ENCODE peak calls at places on chromosomes 11 and 22, in ten cellular contexts. One of them, this sample, is unnamed.

GRCh38 chr11:100730266-100730665 is 43.2 kb downstream of the ARHGAP42 start:
- DNase-seq in activated T-cell treated with anti-CD3 and anti-CD28 coated beads, Interleukin-2, amount 50 U/mL, for 72 hours: no peak
- DNase-seq in stimulated activated CD4-positive, alpha-beta T cell treated with anti-CD3 and anti-CD28 coated beads, Interleukin-1b, Interleukin-23, amount 100 ng/mL, for 24 hours: no peak
- DNase-seq in GM12891: no peak
- DNase-seq in astrocyte of the cerebellum: no peak
- DNase-seq in NCI-H1105 treated with DMSO at 0.1 percent for 48 hours: no peak
- DNase-seq in GM03348: peak
- DNase-seq in endothelial cell: no peak
- DNase-seq in effector CD8-positive, alpha-beta T cell: no peak
- DNase-seq in GM23338: no peak
- DNase-seq in this sample: no peak

GRCh38 chr22:36781656-36782627 is 6.0 kb upstream of the IFT27 start:
- DNase-seq in NCI-H1105 treated with DMSO at 0.1 percent for 48 hours: peak
- DNase-seq in endothelial cell: peak
- DNase-seq in astrocyte of the cerebellum: peak
- DNase-seq in activated T-cell treated with anti-CD3 and anti-CD28 coated beads, Interleukin-2, amount 50 U/mL, for 72 hours: peak
- DNase-seq in GM03348: peak
- DNase-seq in effector CD8-positive, alpha-beta T cell: peak
- DNase-seq in stimulated activated CD4-positive, alpha-beta T cell treated with anti-CD3 and anti-CD28 coated beads, Interleukin-1b, Interleukin-23, amount 100 ng/mL, for 24 hours: peak
- DNase-seq in GM23338: peak
- DNase-seq in GM12891: peak
- DNase-seq in this sample: peak

GRCh38 chr11:29019960-29020683 is 911.9 kb downstream of the METTL15 start:
- DNase-seq in endothelial cell: peak
- DNase-seq in NCI-H1105 treated with DMSO at 0.1 percent for 48 hours: no peak
- DNase-seq in stimulated activated CD4-positive, alpha-beta T cell treated with anti-CD3 and anti-CD28 coated beads, Interleukin-1b, Interleukin-23, amount 100 ng/mL, for 24 hours: no peak
- DNase-seq in GM03348: no peak
- DNase-seq in GM12891: no peak
- DNase-seq in effector CD8-positive, alpha-beta T cell: no peak
- DNase-seq in astrocyte of the cerebellum: peak
- DNase-seq in activated T-cell treated with anti-CD3 and anti-CD28 coated beads, Interleukin-2, amount 50 U/mL, for 72 hours: no peak
- DNase-seq in GM23338: peak
- DNase-seq in this sample: no peak

GRCh38 chr22:49671331-49672012 is 156.2 kb downstream of the BRD1 start:
- DNase-seq in NCI-H1105 treated with DMSO at 0.1 percent for 48 hours: peak
- DNase-seq in GM23338: no peak
- DNase-seq in activated T-cell treated with anti-CD3 and anti-CD28 coated beads, Interleukin-2, amount 50 U/mL, for 72 hours: no peak
- DNase-seq in stimulated activated CD4-positive, alpha-beta T cell treated with anti-CD3 and anti-CD28 coated beads, Interleukin-1b, Interleukin-23, amount 100 ng/mL, for 24 hours: no peak
- DNase-seq in GM03348: no peak
- DNase-seq in astrocyte of the cerebellum: no peak
- DNase-seq in effector CD8-positive, alpha-beta T cell: no peak
- DNase-seq in GM12891: no peak
- DNase-seq in endothelial cell: no peak
- DNase-seq in this sample: no peak

GRCh38 chr11:63512816-63513215 is 6.9 kb downstream of the LGALS12 start:
- DNase-seq in GM12891: no peak
- DNase-seq in NCI-H1105 treated with DMSO at 0.1 percent for 48 hours: no peak
- DNase-seq in activated T-cell treated with anti-CD3 and anti-CD28 coated beads, Interleukin-2, amount 50 U/mL, for 72 hours: no peak
- DNase-seq in endothelial cell: no peak
- DNase-seq in stimulated activated CD4-positive, alpha-beta T cell treated with anti-CD3 and anti-CD28 coated beads, Interleukin-1b, Interleukin-23, amount 100 ng/mL, for 24 hours: no peak
- DNase-seq in GM03348: no peak
- DNase-seq in astrocyte of the cerebellum: no peak
- DNase-seq in GM23338: no peak
- DNase-seq in effector CD8-positive, alpha-beta T cell: no peak
- DNase-seq in this sample: no peak

GRCh38 chr11:65506770-65507485 is 8.1 kb downstream of the MALAT1 start:
- DNase-seq in astrocyte of the cerebellum: no peak
- DNase-seq in effector CD8-positive, alpha-beta T cell: peak
- DNase-seq in stimulated activated CD4-positive, alpha-beta T cell treated with anti-CD3 and anti-CD28 coated beads, Interleukin-1b, Interleukin-23, amount 100 ng/mL, for 24 hours: no peak
- DNase-seq in GM12891: no peak
- DNase-seq in GM23338: peak
- DNase-seq in activated T-cell treated with anti-CD3 and anti-CD28 coated beads, Interleukin-2, amount 50 U/mL, for 72 hours: peak
- DNase-seq in NCI-H1105 treated with DMSO at 0.1 percent for 48 hours: peak
- DNase-seq in endothelial cell: no peak
- DNase-seq in GM03348: no peak
- DNase-seq in this sample: peak

GRCh38 chr11:27204527-27204926 is 158.5 kb downstream of the CCDC34 start:
- DNase-seq in GM12891: no peak
- DNase-seq in effector CD8-positive, alpha-beta T cell: no peak
- DNase-seq in NCI-H1105 treated with DMSO at 0.1 percent for 48 hours: no peak
- DNase-seq in stimulated activated CD4-positive, alpha-beta T cell treated with anti-CD3 and anti-CD28 coated beads, Interleukin-1b, Interleukin-23, amount 100 ng/mL, for 24 hours: no peak
- DNase-seq in astrocyte of the cerebellum: no peak
- DNase-seq in GM03348: no peak
- DNase-seq in activated T-cell treated with anti-CD3 and anti-CD28 coated beads, Interleukin-2, amount 50 U/mL, for 72 hours: peak
- DNase-seq in GM23338: peak
- DNase-seq in endothelial cell: peak
- DNase-seq in this sample: peak

GRCh38 chr11:3894128-3894731 is 38.8 kb downstream of the STIM1 start:
- DNase-seq in stimulated activated CD4-positive, alpha-beta T cell treated with anti-CD3 and anti-CD28 coated beads, Interleukin-1b, Interleukin-23, amount 100 ng/mL, for 24 hours: no peak
- DNase-seq in GM03348: peak
- DNase-seq in endothelial cell: no peak
- DNase-seq in NCI-H1105 treated with DMSO at 0.1 percent for 48 hours: no peak
- DNase-seq in astrocyte of the cerebellum: no peak
- DNase-seq in GM12891: peak
- DNase-seq in activated T-cell treated with anti-CD3 and anti-CD28 coated beads, Interleukin-2, amount 50 U/mL, for 72 hours: no peak
- DNase-seq in GM23338: no peak
- DNase-seq in effector CD8-positive, alpha-beta T cell: no peak
- DNase-seq in this sample: no peak

GRCh38 chr11:70448983-70449567 is 50.7 kb downstream of the CTTN start:
- DNase-seq in endothelial cell: no peak
- DNase-seq in astrocyte of the cerebellum: no peak
- DNase-seq in GM03348: no peak
- DNase-seq in GM23338: peak
- DNase-seq in effector CD8-positive, alpha-beta T cell: no peak
- DNase-seq in GM12891: no peak
- DNase-seq in activated T-cell treated with anti-CD3 and anti-CD28 coated beads, Interleukin-2, amount 50 U/mL, for 72 hours: no peak
- DNase-seq in NCI-H1105 treated with DMSO at 0.1 percent for 48 hours: no peak
- DNase-seq in stimulated activated CD4-positive, alpha-beta T cell treated with anti-CD3 and anti-CD28 coated beads, Interleukin-1b, Interleukin-23, amount 100 ng/mL, for 24 hours: no peak
- DNase-seq in this sample: no peak

GRCh38 chr11:14422814-14423182 is 63.8 kb upstream of the RRAS2 start:
- DNase-seq in effector CD8-positive, alpha-beta T cell: no peak
- DNase-seq in NCI-H1105 treated with DMSO at 0.1 percent for 48 hours: no peak
- DNase-seq in GM12891: no peak
- DNase-seq in GM03348: no peak
- DNase-seq in endothelial cell: no peak
- DNase-seq in activated T-cell treated with anti-CD3 and anti-CD28 coated beads, Interleukin-2, amount 50 U/mL, for 72 hours: no peak
- DNase-seq in stimulated activated CD4-positive, alpha-beta T cell treated with anti-CD3 and anti-CD28 coated beads, Interleukin-1b, Interleukin-23, amount 100 ng/mL, for 24 hours: no peak
- DNase-seq in astrocyte of the cerebellum: no peak
- DNase-seq in GM23338: no peak
- DNase-seq in this sample: no peak

GRCh38 chr11:99368579-99368978 is 347.8 kb downstream of the CNTN5 start:
- DNase-seq in effector CD8-positive, alpha-beta T cell: no peak
- DNase-seq in astrocyte of the cerebellum: peak
- DNase-seq in GM23338: no peak
- DNase-seq in NCI-H1105 treated with DMSO at 0.1 percent for 48 hours: peak
- DNase-seq in stimulated activated CD4-positive, alpha-beta T cell treated with anti-CD3 and anti-CD28 coated beads, Interleukin-1b, Interleukin-23, amount 100 ng/mL, for 24 hours: no peak
- DNase-seq in endothelial cell: no peak
- DNase-seq in activated T-cell treated with anti-CD3 and anti-CD28 coated beads, Interleukin-2, amount 50 U/mL, for 72 hours: no peak
- DNase-seq in GM03348: no peak
- DNase-seq in GM12891: no peak
- DNase-seq in this sample: no peak

GRCh38 chr11:69075421-69076128 is 26.8 kb downstream of the TPCN2 start:
- DNase-seq in astrocyte of the cerebellum: peak
- DNase-seq in activated T-cell treated with anti-CD3 and anti-CD28 coated beads, Interleukin-2, amount 50 U/mL, for 72 hours: no peak
- DNase-seq in GM03348: peak
- DNase-seq in NCI-H1105 treated with DMSO at 0.1 percent for 48 hours: no peak
- DNase-seq in GM23338: no peak
- DNase-seq in GM12891: no peak
- DNase-seq in stimulated activated CD4-positive, alpha-beta T cell treated with anti-CD3 and anti-CD28 coated beads, Interleukin-1b, Interleukin-23, amount 100 ng/mL, for 24 hours: no peak
- DNase-seq in endothelial cell: no peak
- DNase-seq in effector CD8-positive, alpha-beta T cell: no peak
- DNase-seq in this sample: no peak

GRCh38 chr11:104624021-104624420 is 274.2 kb downstream of the CASP12 start:
- DNase-seq in activated T-cell treated with anti-CD3 and anti-CD28 coated beads, Interleukin-2, amount 50 U/mL, for 72 hours: no peak
- DNase-seq in stimulated activated CD4-positive, alpha-beta T cell treated with anti-CD3 and anti-CD28 coated beads, Interleukin-1b, Interleukin-23, amount 100 ng/mL, for 24 hours: no peak
- DNase-seq in GM03348: no peak
- DNase-seq in endothelial cell: no peak
- DNase-seq in astrocyte of the cerebellum: no peak
- DNase-seq in effector CD8-positive, alpha-beta T cell: no peak
- DNase-seq in GM12891: no peak
- DNase-seq in GM23338: peak
- DNase-seq in NCI-H1105 treated with DMSO at 0.1 percent for 48 hours: no peak
- DNase-seq in this sample: no peak

GRCh38 chr11:70146895-70147520 is 56.1 kb upstream of the FADD start:
- DNase-seq in astrocyte of the cerebellum: no peak
- DNase-seq in stimulated activated CD4-positive, alpha-beta T cell treated with anti-CD3 and anti-CD28 coated beads, Interleukin-1b, Interleukin-23, amount 100 ng/mL, for 24 hours: no peak
- DNase-seq in GM03348: no peak
- DNase-seq in GM12891: no peak
- DNase-seq in GM23338: no peak
- DNase-seq in NCI-H1105 treated with DMSO at 0.1 percent for 48 hours: no peak
- DNase-seq in effector CD8-positive, alpha-beta T cell: no peak
- DNase-seq in activated T-cell treated with anti-CD3 and anti-CD28 coated beads, Interleukin-2, amount 50 U/mL, for 72 hours: no peak
- DNase-seq in endothelial cell: no peak
- DNase-seq in this sample: no peak

GRCh38 chr22:17647996-17648395 is 9.4 kb downstream of the BCL2L13 start:
- DNase-seq in GM23338: no peak
- DNase-seq in GM12891: no peak
- DNase-seq in GM03348: peak
- DNase-seq in effector CD8-positive, alpha-beta T cell: no peak
- DNase-seq in stimulated activated CD4-positive, alpha-beta T cell treated with anti-CD3 and anti-CD28 coated beads, Interleukin-1b, Interleukin-23, amount 100 ng/mL, for 24 hours: no peak
- DNase-seq in activated T-cell treated with anti-CD3 and anti-CD28 coated beads, Interleukin-2, amount 50 U/mL, for 72 hours: no peak
- DNase-seq in endothelial cell: no peak
- DNase-seq in astrocyte of the cerebellum: no peak
- DNase-seq in NCI-H1105 treated with DMSO at 0.1 percent for 48 hours: no peak
- DNase-seq in this sample: no peak

GRCh38 chr22:23116506-23117263 is 25.1 kb downstream of the RSPH14 start:
- DNase-seq in astrocyte of the cerebellum: no peak
- DNase-seq in GM12891: no peak
- DNase-seq in effector CD8-positive, alpha-beta T cell: no peak
- DNase-seq in activated T-cell treated with anti-CD3 and anti-CD28 coated beads, Interleukin-2, amount 50 U/mL, for 72 hours: no peak
- DNase-seq in NCI-H1105 treated with DMSO at 0.1 percent for 48 hours: no peak
- DNase-seq in endothelial cell: no peak
- DNase-seq in GM23338: no peak
- DNase-seq in GM03348: no peak
- DNase-seq in stimulated activated CD4-positive, alpha-beta T cell treated with anti-CD3 and anti-CD28 coated beads, Interleukin-1b, Interleukin-23, amount 100 ng/mL, for 24 hours: no peak
- DNase-seq in this sample: no peak

GRCh38 chr11:117366183-117366582 is 38.5 kb downstream of the CEP164 start:
- DNase-seq in effector CD8-positive, alpha-beta T cell: no peak
- DNase-seq in activated T-cell treated with anti-CD3 and anti-CD28 coated beads, Interleukin-2, amount 50 U/mL, for 72 hours: no peak
- DNase-seq in GM12891: no peak
- DNase-seq in endothelial cell: no peak
- DNase-seq in NCI-H1105 treated with DMSO at 0.1 percent for 48 hours: no peak
- DNase-seq in stimulated activated CD4-positive, alpha-beta T cell treated with anti-CD3 and anti-CD28 coated beads, Interleukin-1b, Interleukin-23, amount 100 ng/mL, for 24 hours: no peak
- DNase-seq in astrocyte of the cerebellum: no peak
- DNase-seq in GM03348: no peak
- DNase-seq in GM23338: no peak
- DNase-seq in this sample: no peak

GRCh38 chr11:129946256-129946655 is 50.9 kb upstream of the NFRKB start:
- DNase-seq in activated T-cell treated with anti-CD3 and anti-CD28 coated beads, Interleukin-2, amount 50 U/mL, for 72 hours: no peak
- DNase-seq in endothelial cell: no peak
- DNase-seq in astrocyte of the cerebellum: peak
- DNase-seq in NCI-H1105 treated with DMSO at 0.1 percent for 48 hours: no peak
- DNase-seq in GM12891: no peak
- DNase-seq in GM03348: peak
- DNase-seq in GM23338: no peak
- DNase-seq in stimulated activated CD4-positive, alpha-beta T cell treated with anti-CD3 and anti-CD28 coated beads, Interleukin-1b, Interleukin-23, amount 100 ng/mL, for 24 hours: no peak
- DNase-seq in effector CD8-positive, alpha-beta T cell: no peak
- DNase-seq in this sample: no peak

GRCh38 chr11:76863196-76863777 is 2.6 kb downstream of the ACER3 start:
- DNase-seq in GM03348: no peak
- DNase-seq in endothelial cell: no peak
- DNase-seq in stimulated activated CD4-positive, alpha-beta T cell treated with anti-CD3 and anti-CD28 coated beads, Interleukin-1b, Interleukin-23, amount 100 ng/mL, for 24 hours: no peak
- DNase-seq in GM12891: no peak
- DNase-seq in activated T-cell treated with anti-CD3 and anti-CD28 coated beads, Interleukin-2, amount 50 U/mL, for 72 hours: no peak
- DNase-seq in GM23338: no peak
- DNase-seq in effector CD8-positive, alpha-beta T cell: no peak
- DNase-seq in astrocyte of the cerebellum: no peak
- DNase-seq in NCI-H1105 treated with DMSO at 0.1 percent for 48 hours: no peak
- DNase-seq in this sample: no peak

GRCh38 chr11:115959098-115959497 is 454.9 kb upstream of the CADM1 start:
- DNase-seq in GM12891: no peak
- DNase-seq in activated T-cell treated with anti-CD3 and anti-CD28 coated beads, Interleukin-2, amount 50 U/mL, for 72 hours: no peak
- DNase-seq in endothelial cell: no peak
- DNase-seq in effector CD8-positive, alpha-beta T cell: no peak
- DNase-seq in GM23338: no peak
- DNase-seq in GM03348: no peak
- DNase-seq in NCI-H1105 treated with DMSO at 0.1 percent for 48 hours: no peak
- DNase-seq in astrocyte of the cerebellum: no peak
- DNase-seq in stimulated activated CD4-positive, alpha-beta T cell treated with anti-CD3 and anti-CD28 coated beads, Interleukin-1b, Interleukin-23, amount 100 ng/mL, for 24 hours: no peak
- DNase-seq in this sample: peak

GRCh38 chr11:102293873-102294601 is 23.2 kb upstream of the BIRC3 start:
- DNase-seq in stimulated activated CD4-positive, alpha-beta T cell treated with anti-CD3 and anti-CD28 coated beads, Interleukin-1b, Interleukin-23, amount 100 ng/mL, for 24 hours: no peak
- DNase-seq in endothelial cell: no peak
- DNase-seq in GM03348: peak
- DNase-seq in GM23338: peak
- DNase-seq in effector CD8-positive, alpha-beta T cell: no peak
- DNase-seq in GM12891: no peak
- DNase-seq in astrocyte of the cerebellum: no peak
- DNase-seq in NCI-H1105 treated with DMSO at 0.1 percent for 48 hours: no peak
- DNase-seq in activated T-cell treated with anti-CD3 and anti-CD28 coated beads, Interleukin-2, amount 50 U/mL, for 72 hours: no peak
- DNase-seq in this sample: no peak

GRCh38 chr11:76209956-76210885 is 3.9 kb upstream of the WNT11 start:
- DNase-seq in GM03348: peak
- DNase-seq in effector CD8-positive, alpha-beta T cell: peak
- DNase-seq in GM12891: no peak
- DNase-seq in activated T-cell treated with anti-CD3 and anti-CD28 coated beads, Interleukin-2, amount 50 U/mL, for 72 hours: peak
- DNase-seq in GM23338: peak
- DNase-seq in astrocyte of the cerebellum: peak
- DNase-seq in stimulated activated CD4-positive, alpha-beta T cell treated with anti-CD3 and anti-CD28 coated beads, Interleukin-1b, Interleukin-23, amount 100 ng/mL, for 24 hours: no peak
- DNase-seq in endothelial cell: peak
- DNase-seq in NCI-H1105 treated with DMSO at 0.1 percent for 48 hours: peak
- DNase-seq in this sample: peak

GRCh38 chr11:63710476-63711217 is 29.3 kb downstream of the RTN3 start:
- DNase-seq in GM12891: no peak
- DNase-seq in stimulated activated CD4-positive, alpha-beta T cell treated with anti-CD3 and anti-CD28 coated beads, Interleukin-1b, Interleukin-23, amount 100 ng/mL, for 24 hours: no peak
- DNase-seq in NCI-H1105 treated with DMSO at 0.1 percent for 48 hours: no peak
- DNase-seq in endothelial cell: no peak
- DNase-seq in astrocyte of the cerebellum: no peak
- DNase-seq in effector CD8-positive, alpha-beta T cell: no peak
- DNase-seq in GM03348: peak
- DNase-seq in GM23338: no peak
- DNase-seq in activated T-cell treated with anti-CD3 and anti-CD28 coated beads, Interleukin-2, amount 50 U/mL, for 72 hours: no peak
- DNase-seq in this sample: no peak

GRCh38 chr22:24305260-24305692 is 34.6 kb downstream of the SPECC1L start:
- DNase-seq in activated T-cell treated with anti-CD3 and anti-CD28 coated beads, Interleukin-2, amount 50 U/mL, for 72 hours: peak
- DNase-seq in endothelial cell: no peak
- DNase-seq in GM03348: peak
- DNase-seq in astrocyte of the cerebellum: peak
- DNase-seq in stimulated activated CD4-positive, alpha-beta T cell treated with anti-CD3 and anti-CD28 coated beads, Interleukin-1b, Interleukin-23, amount 100 ng/mL, for 24 hours: no peak
- DNase-seq in effector CD8-positive, alpha-beta T cell: no peak
- DNase-seq in GM23338: no peak
- DNase-seq in GM12891: no peak
- DNase-seq in NCI-H1105 treated with DMSO at 0.1 percent for 48 hours: no peak
- DNase-seq in this sample: no peak

GRCh38 chr11:113249491-113249763 is 65.0 kb upstream of the TTC12 start:
- DNase-seq in effector CD8-positive, alpha-beta T cell: no peak
- DNase-seq in GM12891: no peak
- DNase-seq in GM23338: peak
- DNase-seq in NCI-H1105 treated with DMSO at 0.1 percent for 48 hours: no peak
- DNase-seq in activated T-cell treated with anti-CD3 and anti-CD28 coated beads, Interleukin-2, amount 50 U/mL, for 72 hours: no peak
- DNase-seq in endothelial cell: no peak
- DNase-seq in astrocyte of the cerebellum: no peak
- DNase-seq in stimulated activated CD4-positive, alpha-beta T cell treated with anti-CD3 and anti-CD28 coated beads, Interleukin-1b, Interleukin-23, amount 100 ng/mL, for 24 hours: no peak
- DNase-seq in GM03348: peak
- DNase-seq in this sample: no peak

GRCh38 chr11:59180168-59180567 is 8.2 kb downstream of the DTX4 start:
- DNase-seq in endothelial cell: no peak
- DNase-seq in stimulated activated CD4-positive, alpha-beta T cell treated with anti-CD3 and anti-CD28 coated beads, Interleukin-1b, Interleukin-23, amount 100 ng/mL, for 24 hours: no peak
- DNase-seq in activated T-cell treated with anti-CD3 and anti-CD28 coated beads, Interleukin-2, amount 50 U/mL, for 72 hours: no peak
- DNase-seq in effector CD8-positive, alpha-beta T cell: no peak
- DNase-seq in NCI-H1105 treated with DMSO at 0.1 percent for 48 hours: no peak
- DNase-seq in astrocyte of the cerebellum: no peak
- DNase-seq in GM12891: no peak
- DNase-seq in GM23338: no peak
- DNase-seq in GM03348: no peak
- DNase-seq in this sample: no peak

GRCh38 chr11:2748814-2749554 is 49.2 kb upstream of the KCNQ1OT1 start:
- DNase-seq in endothelial cell: no peak
- DNase-seq in NCI-H1105 treated with DMSO at 0.1 percent for 48 hours: no peak
- DNase-seq in effector CD8-positive, alpha-beta T cell: no peak
- DNase-seq in stimulated activated CD4-positive, alpha-beta T cell treated with anti-CD3 and anti-CD28 coated beads, Interleukin-1b, Interleukin-23, amount 100 ng/mL, for 24 hours: no peak
- DNase-seq in GM03348: no peak
- DNase-seq in activated T-cell treated with anti-CD3 and anti-CD28 coated beads, Interleukin-2, amount 50 U/mL, for 72 hours: no peak
- DNase-seq in GM23338: no peak
- DNase-seq in astrocyte of the cerebellum: no peak
- DNase-seq in GM12891: no peak
- DNase-seq in this sample: no peak

GRCh38 chr11:14554959-14555358 is 34.8 kb upstream of the PSMA1 start:
- DNase-seq in astrocyte of the cerebellum: no peak
- DNase-seq in activated T-cell treated with anti-CD3 and anti-CD28 coated beads, Interleukin-2, amount 50 U/mL, for 72 hours: no peak
- DNase-seq in GM12891: no peak
- DNase-seq in effector CD8-positive, alpha-beta T cell: no peak
- DNase-seq in GM03348: no peak
- DNase-seq in stimulated activated CD4-positive, alpha-beta T cell treated with anti-CD3 and anti-CD28 coated beads, Interleukin-1b, Interleukin-23, amount 100 ng/mL, for 24 hours: no peak
- DNase-seq in NCI-H1105 treated with DMSO at 0.1 percent for 48 hours: no peak
- DNase-seq in GM23338: no peak
- DNase-seq in endothelial cell: no peak
- DNase-seq in this sample: no peak